ENCODE peak calls at places on chromosomes 6 and 20, in six cellular contexts. One of them, this sample, is unnamed.
A peak's percentile ranks its signal among the peaks of the same experiment; 100 is the strongest.

GRCh38 chr6:27138837-27139752 is 108.4 kb upstream of the PRSS16 start:
- DNase-seq in HepG2: no peak
- DNase-seq in endothelial cell of umbilical vein: peak; percentile 58
- DNase-seq in HCT116: no peak
- DNase-seq in SK-N-SH: peak; percentile 77
- DNase-seq in prostate gland: no peak
- DNase-seq in this sample: peak; percentile 89

GRCh38 chr6:170086639-170087420 is 204.0 kb downstream of the DLL1 start:
- DNase-seq in HepG2: no peak
- DNase-seq in SK-N-SH: no peak
- DNase-seq in HCT116: no peak
- DNase-seq in prostate gland: no peak
- DNase-seq in endothelial cell of umbilical vein: no peak
- DNase-seq in this sample: peak; percentile 15

GRCh38 chr20:13141541-13141940 is 79.5 kb upstream of the ISM1 start:
- DNase-seq in HepG2: no peak
- DNase-seq in endothelial cell of umbilical vein: no peak
- DNase-seq in prostate gland: no peak
- DNase-seq in SK-N-SH: peak; percentile 35
- DNase-seq in HCT116: no peak
- DNase-seq in this sample: no peak

GRCh38 chr20:10603971-10604864 is 69.6 kb downstream of the JAG1 start:
- DNase-seq in SK-N-SH: no peak
- DNase-seq in HepG2: peak; percentile 99
- DNase-seq in prostate gland: peak; percentile 40
- DNase-seq in endothelial cell of umbilical vein: peak; percentile 89
- DNase-seq in HCT116: peak; percentile 32
- DNase-seq in this sample: peak; percentile 74

GRCh38 chr6:43758617-43759050 is 11.4 kb upstream of the VEGFA start:
- DNase-seq in HepG2: no peak
- DNase-seq in HCT116: no peak
- DNase-seq in SK-N-SH: peak; percentile 67
- DNase-seq in prostate gland: no peak
- DNase-seq in endothelial cell of umbilical vein: peak; percentile 21
- DNase-seq in this sample: no peak

GRCh38 chr6:144219056-144219685 is 66.0 kb upstream of the UTRN start:
- DNase-seq in endothelial cell of umbilical vein: peak; percentile 52
- DNase-seq in HepG2: peak; percentile 54
- DNase-seq in SK-N-SH: peak; percentile 34
- DNase-seq in prostate gland: no peak
- DNase-seq in HCT116: peak; percentile 40
- DNase-seq in this sample: no peak

GRCh38 chr6:112245511-112246203 is 8.7 kb downstream of the LAMA4 start:
- DNase-seq in HCT116: no peak
- DNase-seq in prostate gland: no peak
- DNase-seq in SK-N-SH: no peak
- DNase-seq in HepG2: no peak
- DNase-seq in endothelial cell of umbilical vein: peak; percentile 14
- DNase-seq in this sample: no peak

GRCh38 chr6:17820055-17820454 is 113.3 kb upstream of the NUP153 start:
- DNase-seq in endothelial cell of umbilical vein: no peak
- DNase-seq in HepG2: peak; percentile 32
- DNase-seq in SK-N-SH: no peak
- DNase-seq in HCT116: no peak
- DNase-seq in prostate gland: no peak
- DNase-seq in this sample: no peak

GRCh38 chr6:138485005-138485545 is 14.2 kb downstream of the NHSL1 start:
- DNase-seq in HCT116: no peak
- DNase-seq in endothelial cell of umbilical vein: no peak
- DNase-seq in prostate gland: no peak
- DNase-seq in HepG2: no peak
- DNase-seq in SK-N-SH: no peak
- DNase-seq in this sample: no peak

GRCh38 chr6:108650325-108650724 is 89.6 kb downstream of the FOXO3 start:
- DNase-seq in HepG2: no peak
- DNase-seq in SK-N-SH: no peak
- DNase-seq in prostate gland: no peak
- DNase-seq in endothelial cell of umbilical vein: no peak
- DNase-seq in HCT116: no peak
- DNase-seq in this sample: no peak

GRCh38 chr6:127118505-127119360 is at the start of gene RSPO3:
- DNase-seq in SK-N-SH: peak; percentile 44
- DNase-seq in HCT116: no peak
- DNase-seq in HepG2: no peak
- DNase-seq in endothelial cell of umbilical vein: peak; percentile 66
- DNase-seq in prostate gland: no peak
- DNase-seq in this sample: peak; percentile 89

DNA sequence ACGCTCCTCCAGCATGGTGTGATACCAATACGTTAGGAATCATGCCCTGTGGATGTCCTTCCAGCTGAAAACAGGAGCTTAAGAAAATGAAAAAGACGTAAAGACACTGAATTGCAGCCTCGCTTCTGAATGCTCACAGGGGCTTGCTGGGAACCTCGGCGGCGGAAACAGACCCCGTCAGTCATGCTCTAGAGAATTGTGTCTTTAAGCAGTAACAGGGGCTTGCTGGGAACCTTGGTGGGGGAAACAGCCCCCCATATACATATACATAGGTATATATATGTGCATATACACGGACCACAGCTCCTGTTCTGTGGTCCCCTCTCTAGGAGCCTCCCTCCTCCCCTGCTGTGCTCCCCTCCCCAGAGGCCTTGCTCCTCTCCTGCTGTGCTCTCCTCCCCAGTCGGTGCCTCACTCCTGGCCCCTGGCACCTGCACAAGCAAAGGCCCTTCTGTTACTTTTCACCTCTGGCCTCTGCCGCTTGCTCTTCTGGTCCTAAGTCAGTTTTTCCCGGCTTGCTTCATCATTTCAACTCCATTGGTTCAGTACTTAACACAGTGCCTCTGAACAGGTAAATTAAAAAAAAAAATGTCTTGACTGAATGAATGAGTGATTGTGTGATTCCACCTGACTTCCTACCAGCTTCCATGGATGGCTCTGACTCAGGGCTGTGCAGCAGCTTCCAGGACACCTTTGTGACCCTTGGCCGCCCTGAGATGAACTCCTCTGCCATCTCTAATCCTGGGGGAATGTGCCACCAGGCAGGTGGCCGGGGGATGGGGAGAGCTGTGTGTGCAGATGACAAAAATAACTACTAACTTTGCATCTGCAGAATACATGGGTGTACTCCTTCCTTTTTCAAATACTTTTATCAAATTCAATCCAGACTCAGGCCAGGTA is 246.1 kb downstream of the SMOC2 start:
- DNase-seq in HepG2: no peak
- DNase-seq in prostate gland: no peak
- DNase-seq in SK-N-SH: no peak
- DNase-seq in endothelial cell of umbilical vein: no peak
- DNase-seq in HCT116: no peak
- DNase-seq in this sample: no peak
- H3K9me3 ChIP-seq in HepG2: no peaks in the 10 kb centered on the region
- H3K9me3 ChIP-seq in prostate gland: no peaks in the 10 kb centered on the region
- H3K9me3 ChIP-seq in SK-N-SH: no peaks in the 10 kb centered on the region
- H3K9me3 ChIP-seq in endothelial cell of umbilical vein: peaks cover 5% of the 10 kb centered on the region
- H3K9me3 ChIP-seq in HCT116: no peaks in the 10 kb centered on the region
- H3K9me3 ChIP-seq in this sample: no peaks in the 10 kb centered on the region

GRCh38 chr6:79784013-79784753 is 153.1 kb downstream of the SH3BGRL2 start:
- DNase-seq in HCT116: no peak
- DNase-seq in prostate gland: no peak
- DNase-seq in HepG2: no peak
- DNase-seq in endothelial cell of umbilical vein: no peak
- DNase-seq in SK-N-SH: peak; percentile 56
- DNase-seq in this sample: no peak

DNA sequence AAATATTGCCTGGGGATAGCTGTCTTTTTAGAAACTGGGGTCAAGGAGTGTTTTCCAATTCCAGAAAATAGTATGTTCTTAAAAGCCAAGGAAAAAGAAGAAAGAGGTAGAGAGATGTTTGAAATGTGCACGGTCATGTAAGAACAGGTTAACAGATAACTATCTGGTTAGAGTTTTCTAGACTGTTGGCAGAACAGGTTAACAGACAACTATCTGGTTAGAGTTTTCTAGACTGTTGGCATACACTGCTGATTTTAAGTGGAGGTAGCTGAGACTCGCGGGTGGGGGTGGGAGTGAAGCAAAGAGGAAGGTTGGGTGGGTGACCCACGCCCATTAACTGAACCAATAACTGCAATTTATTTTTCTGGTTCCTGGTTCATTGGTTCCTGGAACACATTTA is 157.5 kb downstream of the ELOVL4 start:
- DNase-seq in SK-N-SH: no peak
- DNase-seq in HepG2: no peak
- DNase-seq in endothelial cell of umbilical vein: no peak
- DNase-seq in prostate gland: no peak
- DNase-seq in HCT116: no peak
- DNase-seq in this sample: no peak
- TF ChIP-seq POLR2AphosphoS5 in SK-N-SH: no peak
- TF ChIP-seq POLR2AphosphoS5 in HepG2: no peak
- TF ChIP-seq POLR2AphosphoS5 in endothelial cell of umbilical vein: no peak
- TF ChIP-seq POLR2AphosphoS5 in prostate gland: no peak
- TF ChIP-seq POLR2AphosphoS5 in HCT116: no peak
- TF ChIP-seq POLR2AphosphoS5 in this sample: no peak

GRCh38 chr20:59175861-59176260 is 12.2 kb downstream of the ZNF831 start:
- DNase-seq in HepG2: no peak
- DNase-seq in HCT116: no peak
- DNase-seq in SK-N-SH: no peak
- DNase-seq in prostate gland: no peak
- DNase-seq in endothelial cell of umbilical vein: no peak
- DNase-seq in this sample: no peak
- H3K9me3 ChIP-seq in HepG2: no peaks in the 10 kb centered on the region
- H3K9me3 ChIP-seq in HCT116: no peaks in the 10 kb centered on the region
- H3K9me3 ChIP-seq in SK-N-SH: no peaks in the 10 kb centered on the region
- H3K9me3 ChIP-seq in prostate gland: no peaks in the 10 kb centered on the region
- H3K9me3 ChIP-seq in endothelial cell of umbilical vein: no peaks in the 10 kb centered on the region
- H3K9me3 ChIP-seq in this sample: no peaks in the 10 kb centered on the region

GRCh38 chr6:82363368-82364086 is at the start of gene TPBG:
- DNase-seq in HepG2: peak; percentile 27
- DNase-seq in HCT116: peak; percentile 47
- DNase-seq in SK-N-SH: peak; percentile 78
- DNase-seq in prostate gland: peak; percentile 42
- DNase-seq in endothelial cell of umbilical vein: peak; percentile 38
- DNase-seq in this sample: peak; percentile 88
- TF ChIP-seq POLR2AphosphoS5 in HepG2: no peak
- TF ChIP-seq POLR2AphosphoS5 in HCT116: peak; percentile 85
- TF ChIP-seq POLR2AphosphoS5 in SK-N-SH: peak; percentile 75
- TF ChIP-seq POLR2AphosphoS5 in prostate gland: peak; percentile 16
- TF ChIP-seq POLR2AphosphoS5 in endothelial cell of umbilical vein: no peak
- TF ChIP-seq POLR2AphosphoS5 in this sample: peak; percentile 45

DNA sequence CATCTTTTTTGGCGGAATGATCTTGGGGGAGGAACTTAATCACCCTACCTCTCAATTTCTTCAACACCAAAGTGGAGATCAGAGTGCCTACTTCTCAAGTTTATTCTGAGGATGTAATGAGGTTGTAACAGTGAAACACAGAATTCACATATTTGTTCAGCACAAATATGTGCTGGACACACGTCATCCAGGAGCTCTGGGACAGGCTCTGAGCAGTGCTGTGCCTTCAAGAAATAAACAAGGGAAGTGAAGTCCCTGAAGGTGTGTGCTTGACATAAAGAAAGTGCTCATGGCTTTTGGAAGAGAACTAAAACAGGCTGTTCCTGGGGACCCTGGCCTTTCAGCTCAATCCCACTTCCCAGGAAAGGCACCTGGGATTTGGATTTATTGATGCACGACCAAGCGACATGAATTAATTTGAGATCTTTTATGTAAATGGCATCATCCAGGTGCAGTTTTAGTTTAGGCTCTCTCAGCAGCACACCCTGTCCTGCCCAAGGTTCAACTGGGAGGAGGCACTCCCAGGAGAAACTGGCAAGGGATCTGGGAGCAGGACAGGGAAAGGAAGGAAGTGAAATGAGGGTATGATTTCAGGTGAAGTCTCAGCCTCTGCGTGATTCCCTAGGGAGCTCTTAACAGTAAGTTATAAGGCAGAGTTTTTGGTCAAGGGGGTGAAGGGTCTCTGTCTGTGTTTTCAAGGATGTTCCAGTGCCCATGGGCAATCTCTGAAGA is 211.0 kb downstream of the FOXA2 start:
- DNase-seq in HepG2: no peak
- DNase-seq in SK-N-SH: no peak
- DNase-seq in prostate gland: no peak
- DNase-seq in endothelial cell of umbilical vein: no peak
- DNase-seq in HCT116: no peak
- DNase-seq in this sample: no peak
- H3K9me3 ChIP-seq in HepG2: no peaks in the 10 kb centered on the region
- H3K9me3 ChIP-seq in SK-N-SH: no peaks in the 10 kb centered on the region
- H3K9me3 ChIP-seq in prostate gland: no peaks in the 10 kb centered on the region
- H3K9me3 ChIP-seq in endothelial cell of umbilical vein: no peaks in the 10 kb centered on the region
- H3K9me3 ChIP-seq in HCT116: no peaks in the 10 kb centered on the region
- H3K9me3 ChIP-seq in this sample: no peaks in the 10 kb centered on the region

This sample was measured in upper lobe of left lung.